ENCODE peak calls at places on chromosomes 4 and X, in five cellular contexts. One of them, this sample, is unnamed.

GRCh38 chrX:40105016-40105790 is 7.4 kb upstream of the BCOR start:
- DNase-seq in stimulated activated CD4-positive, alpha-beta T cell treated with anti-CD3 and anti-CD28 coated beads, Interleukin-4, amount 100 ng/mL, for 1 hour: peak
- DNase-seq in neural progenitor cell: peak
- DNase-seq in type B pancreatic cell: no peak
- DNase-seq in hypothalamus: peak
- DNase-seq in this sample: no peak

GRCh38 chrX:46587158-46587557 is 13.6 kb downstream of the CHST7 start:
- DNase-seq in stimulated activated CD4-positive, alpha-beta T cell treated with anti-CD3 and anti-CD28 coated beads, Interleukin-4, amount 100 ng/mL, for 1 hour: no peak
- DNase-seq in neural progenitor cell: no peak
- DNase-seq in type B pancreatic cell: no peak
- DNase-seq in hypothalamus: no peak
- DNase-seq in this sample: no peak

GRCh38 chrX:16087081-16087480 is 36.3 kb upstream of the GRPR start:
- DNase-seq in stimulated activated CD4-positive, alpha-beta T cell treated with anti-CD3 and anti-CD28 coated beads, Interleukin-4, amount 100 ng/mL, for 1 hour: no peak
- DNase-seq in neural progenitor cell: no peak
- DNase-seq in type B pancreatic cell: no peak
- DNase-seq in hypothalamus: no peak
- DNase-seq in this sample: no peak

GRCh38 chr4:165627548-165627947 is 245.5 kb upstream of the TLL1 start:
- DNase-seq in stimulated activated CD4-positive, alpha-beta T cell treated with anti-CD3 and anti-CD28 coated beads, Interleukin-4, amount 100 ng/mL, for 1 hour: no peak
- DNase-seq in neural progenitor cell: no peak
- DNase-seq in type B pancreatic cell: no peak
- DNase-seq in hypothalamus: no peak
- DNase-seq in this sample: no peak

GRCh38 chrX:109036624-109037023 is 300.3 kb upstream of the IRS4 start:
- DNase-seq in stimulated activated CD4-positive, alpha-beta T cell treated with anti-CD3 and anti-CD28 coated beads, Interleukin-4, amount 100 ng/mL, for 1 hour: no peak
- DNase-seq in neural progenitor cell: no peak
- DNase-seq in type B pancreatic cell: no peak
- DNase-seq in hypothalamus: no peak
- DNase-seq in this sample: no peak

GRCh38 chr4:173736840-173737239 is 206.8 kb upstream of the HAND2 start:
- DNase-seq in stimulated activated CD4-positive, alpha-beta T cell treated with anti-CD3 and anti-CD28 coated beads, Interleukin-4, amount 100 ng/mL, for 1 hour: no peak
- DNase-seq in neural progenitor cell: no peak
- DNase-seq in type B pancreatic cell: no peak
- DNase-seq in hypothalamus: no peak
- DNase-seq in this sample: no peak

GRCh38 chr4:128298852-128299251 is 11.2 kb upstream of the PGRMC2 start:
- DNase-seq in stimulated activated CD4-positive, alpha-beta T cell treated with anti-CD3 and anti-CD28 coated beads, Interleukin-4, amount 100 ng/mL, for 1 hour: no peak
- DNase-seq in neural progenitor cell: no peak
- DNase-seq in type B pancreatic cell: no peak
- DNase-seq in hypothalamus: no peak
- DNase-seq in this sample: no peak

GRCh38 chr4:155207534-155208257 is 740 bp upstream of the NPY2R start:
- DNase-seq in stimulated activated CD4-positive, alpha-beta T cell treated with anti-CD3 and anti-CD28 coated beads, Interleukin-4, amount 100 ng/mL, for 1 hour: no peak
- DNase-seq in neural progenitor cell: peak
- DNase-seq in type B pancreatic cell: no peak
- DNase-seq in hypothalamus: no peak
- DNase-seq in this sample: no peak

GRCh38 chr4:8184061-8184460 is 15.0 kb upstream of the SH3TC1 start:
- DNase-seq in stimulated activated CD4-positive, alpha-beta T cell treated with anti-CD3 and anti-CD28 coated beads, Interleukin-4, amount 100 ng/mL, for 1 hour: no peak
- DNase-seq in neural progenitor cell: no peak
- DNase-seq in type B pancreatic cell: no peak
- DNase-seq in hypothalamus: no peak
- DNase-seq in this sample: no peak

GRCh38 chr4:148034821-148035220 is 302.9 kb downstream of the ARHGAP10 start:
- DNase-seq in stimulated activated CD4-positive, alpha-beta T cell treated with anti-CD3 and anti-CD28 coated beads, Interleukin-4, amount 100 ng/mL, for 1 hour: no peak
- DNase-seq in neural progenitor cell: no peak
- DNase-seq in type B pancreatic cell: no peak
- DNase-seq in hypothalamus: no peak
- DNase-seq in this sample: no peak

GRCh38 chr4:145177906-145178538 is 2.4 kb downstream of the OTUD4 start:
- DNase-seq in stimulated activated CD4-positive, alpha-beta T cell treated with anti-CD3 and anti-CD28 coated beads, Interleukin-4, amount 100 ng/mL, for 1 hour: no peak
- DNase-seq in neural progenitor cell: no peak
- DNase-seq in type B pancreatic cell: no peak
- DNase-seq in hypothalamus: no peak
- DNase-seq in this sample: no peak

GRCh38 chr4:47662975-47663374 is 174.9 kb downstream of the CORIN start:
- DNase-seq in stimulated activated CD4-positive, alpha-beta T cell treated with anti-CD3 and anti-CD28 coated beads, Interleukin-4, amount 100 ng/mL, for 1 hour: peak
- DNase-seq in neural progenitor cell: peak
- DNase-seq in type B pancreatic cell: no peak
- DNase-seq in hypothalamus: no peak
- DNase-seq in this sample: no peak

GRCh38 chr4:101158136-101158485 is 189.2 kb downstream of the PPP3CA start:
- DNase-seq in stimulated activated CD4-positive, alpha-beta T cell treated with anti-CD3 and anti-CD28 coated beads, Interleukin-4, amount 100 ng/mL, for 1 hour: no peak
- DNase-seq in neural progenitor cell: no peak
- DNase-seq in type B pancreatic cell: no peak
- DNase-seq in hypothalamus: peak
- DNase-seq in this sample: no peak

GRCh38 chr4:177356921-177357320 is 47.2 kb downstream of the NEIL3 start:
- DNase-seq in stimulated activated CD4-positive, alpha-beta T cell treated with anti-CD3 and anti-CD28 coated beads, Interleukin-4, amount 100 ng/mL, for 1 hour: no peak
- DNase-seq in neural progenitor cell: no peak
- DNase-seq in type B pancreatic cell: no peak
- DNase-seq in hypothalamus: no peak
- DNase-seq in this sample: no peak

GRCh38 chrX:129741880-129742758 is 3.3 kb downstream of the XPNPEP2 start:
- DNase-seq in stimulated activated CD4-positive, alpha-beta T cell treated with anti-CD3 and anti-CD28 coated beads, Interleukin-4, amount 100 ng/mL, for 1 hour: no peak
- DNase-seq in neural progenitor cell: peak
- DNase-seq in type B pancreatic cell: no peak
- DNase-seq in hypothalamus: no peak
- DNase-seq in this sample: no peak

GRCh38 chr4:152780267-152780811 is 585 bp downstream of the ARFIP1 start:
- DNase-seq in stimulated activated CD4-positive, alpha-beta T cell treated with anti-CD3 and anti-CD28 coated beads, Interleukin-4, amount 100 ng/mL, for 1 hour: no peak
- DNase-seq in neural progenitor cell: peak
- DNase-seq in type B pancreatic cell: no peak
- DNase-seq in hypothalamus: no peak
- DNase-seq in this sample: no peak

GRCh38 chrX:103310592-103311400 is at the start of gene BEX2:
- DNase-seq in stimulated activated CD4-positive, alpha-beta T cell treated with anti-CD3 and anti-CD28 coated beads, Interleukin-4, amount 100 ng/mL, for 1 hour: peak
- DNase-seq in neural progenitor cell: peak
- DNase-seq in type B pancreatic cell: peak
- DNase-seq in hypothalamus: peak
- DNase-seq in this sample: no peak

GRCh38 chr4:71229477-71230257 is 109.2 kb upstream of the SLC4A4 start:
- DNase-seq in stimulated activated CD4-positive, alpha-beta T cell treated with anti-CD3 and anti-CD28 coated beads, Interleukin-4, amount 100 ng/mL, for 1 hour: no peak
- DNase-seq in neural progenitor cell: peak
- DNase-seq in type B pancreatic cell: no peak
- DNase-seq in hypothalamus: peak
- DNase-seq in this sample: no peak

GRCh38 chr4:14608630-14609029 is 393.7 kb upstream of the CPEB2 start:
- DNase-seq in stimulated activated CD4-positive, alpha-beta T cell treated with anti-CD3 and anti-CD28 coated beads, Interleukin-4, amount 100 ng/mL, for 1 hour: no peak
- DNase-seq in neural progenitor cell: no peak
- DNase-seq in type B pancreatic cell: no peak
- DNase-seq in hypothalamus: no peak
- DNase-seq in this sample: no peak

This sample was measured in esophagus muscularis mucosa.